ENCODE peak calls at places on chromosomes 7 and 10, in five cellular contexts. R is fibroblast of villous mesenchyme; O is cardiac fibroblast; Y is pancreas; D is CD8-positive, alpha-beta memory T cell. H is an unnamed sample.

GRCh38 chr10:58360412-58361004 is 24.7 kb upstream of the TFAM start:
- DNase-seq in D (no peak), O (no peak), Y (no peak), R (peak; percentile 41), H (no peak)

GRCh38 chr10:14528450-14528849 is 197.7 kb upstream of the FRMD4A start:
- DNase-seq in O (no peak), D (no peak), Y (no peak), R (no peak), H (no peak)

GRCh38 chr7:98771519-98772241 is 98.1 kb downstream of the TMEM130 start:
- DNase-seq in D (no peak), O (peak; percentile 57), R (peak; percentile 95), Y (peak; percentile 38), H (peak; percentile 35)

GRCh38 chr10:64219271-64220025 is 698.2 kb downstream of the REEP3 start:
- DNase-seq in D (no peak), Y (no peak), R (no peak), O (no peak), H (no peak)

GRCh38 chr10:3666525-3667302 is 118.3 kb downstream of the KLF6 start:
- DNase-seq in D (peak; percentile 54), R (no peak), O (no peak), Y (no peak), H (no peak)

GRCh38 chr7:55499591-55499990 is 72.7 kb downstream of the VOPP1 start:
- DNase-seq in O (no peak), R (no peak), D (no peak), Y (no peak), H (no peak)

GRCh38 chr10:66837990-66838389 is 87.8 kb upstream of the LRRTM3 start:
- DNase-seq in R (peak; percentile 64), Y (no peak), O (peak; percentile 26), D (no peak), H (no peak)

GRCh38 chr10:92420554-92421275 is 129.7 kb downstream of the MARCHF5 start:
- DNase-seq in Y (no peak), O (no peak), R (peak; percentile 12), D (no peak), H (no peak)

GRCh38 chr10:115093776-115094361 is 704 bp downstream of the ATRNL1 start:
- DNase-seq in O (no peak), Y (peak; percentile 38), R (no peak), D (no peak), H (no peak)

GRCh38 chr10:95183132-95183450 is 10.9 kb upstream of the ACSM6 start:
- DNase-seq in O (no peak), R (peak; percentile 8), Y (no peak), D (no peak), H (no peak)

GRCh38 chr10:83871486-83872081 is 267.7 kb upstream of the GHITM start:
- DNase-seq in D (peak; percentile 61), O (peak; percentile 70), R (peak; percentile 44), Y (peak; percentile 46), H (peak; percentile 47)

GRCh38 chr7:111855161-111855841 is 293.0 kb upstream of the IMMP2L start:
- DNase-seq in Y (no peak), O (peak; percentile 89), D (no peak), R (peak; percentile 72), H (peak; percentile 2)

GRCh38 chr7:84058311-84059076 is 136.1 kb downstream of the SEMA3A start:
- DNase-seq in O (no peak), R (no peak), Y (no peak), D (no peak), H (no peak)

GRCh38 chr7:7478569-7478968 is 57.1 kb downstream of the COL28A1 start:
- DNase-seq in R (no peak), D (no peak), O (no peak), Y (no peak), H (no peak)

GRCh38 chr7:84700563-84701370 is 486.1 kb downstream of the SEMA3D start:
- DNase-seq in R (no peak), O (peak; percentile 5), Y (no peak), D (no peak), H (no peak)

GRCh38 chr10:412109-412508 is 276.9 kb downstream of the ZMYND11 start:
- DNase-seq in D (no peak), Y (no peak), R (no peak), O (no peak), H (no peak)

GRCh38 chr7:81127991-81128390 is 209.1 kb upstream of the SEMA3C start:
- DNase-seq in R (peak; percentile 55), O (peak; percentile 5), Y (no peak), D (no peak), H (no peak)

GRCh38 chr10:101611506-101611905 is 23.4 kb downstream of the DPCD start:
- DNase-seq in O (peak; percentile 18), R (peak; percentile 13), D (no peak), Y (no peak), H (no peak)

GRCh38 chr10:70664702-70665195 is 7.6 kb upstream of the ADAMTS14 start:
- DNase-seq in O (peak; percentile 92), Y (no peak), R (peak; percentile 91), D (no peak), H (no peak)

GRCh38 chr7:63953181-63953580 is 45.5 kb upstream of the ZNF722 start:
- DNase-seq in O (no peak), Y (no peak), R (no peak), D (no peak), H (no peak)